ENCODE peak calls at places on chromosomes 6 and 20, in four cellular contexts. V is fibroblast of mammary gland, M is brain microvascular endothelial cell, Z is GM10248. Q is an unnamed sample.

GRCh38 chr6:128491041-128491642 is 29.3 kb downstream of the PTPRK start:
- DNase-seq in V (no peak), Z (no peak), M (peak), Q (no peak)

GRCh38 chr6:27149140-27149539 is 98.4 kb upstream of the PRSS16 start:
- DNase-seq in V (no peak), M (no peak), Z (no peak), Q (no peak)

GRCh38 chr20:45087814-45088213 is 13.1 kb downstream of the KCNS1 start:
- DNase-seq in Z (no peak), M (no peak), V (no peak), Q (no peak)

GRCh38 chr6:42279966-42280629 is 62.4 kb upstream of the MRPS10 start:
- DNase-seq in M (peak), Z (no peak), V (peak), Q (no peak)

GRCh38 chr6:92647630-92648029 is 771.7 kb downstream of the EPHA7 start:
- DNase-seq in M (no peak), V (no peak), Z (no peak), Q (no peak)

GRCh38 chr6:39243809-39244208 is 14.5 kb upstream of the KCNK5 start:
- DNase-seq in M (no peak), V (no peak), Z (no peak), Q (no peak)

GRCh38 chr20:23003916-23004315 is 31.2 kb upstream of the SSTR4 start:
- DNase-seq in M (no peak), Z (no peak), V (no peak), Q (no peak)

GRCh38 chr6:75081920-75082319 is 123.9 kb downstream of the COL12A1 start:
- DNase-seq in V (peak), M (no peak), Z (no peak), Q (no peak)

GRCh38 chr6:157519255-157520116 is 138.5 kb downstream of the ZDHHC14 start:
- DNase-seq in V (no peak), Z (no peak), M (no peak), Q (no peak)

GRCh38 chr6:125262026-125263013 is 39.4 kb downstream of the HDDC2 start:
- DNase-seq in V (peak), M (peak), Z (no peak), Q (no peak)

GRCh38 chr6:103672169-103672568 is 1187.5 kb downstream of the HACE1 start:
- DNase-seq in M (peak), V (peak), Z (no peak), Q (no peak)

GRCh38 chr20:48769111-48769879 is 58.5 kb downstream of the PREX1 start:
- DNase-seq in Z (peak), M (no peak), V (peak), Q (peak)

GRCh38 chr6:5197084-5197483 is 63.7 kb downstream of the LYRM4 start:
- DNase-seq in V (no peak), M (no peak), Z (no peak), Q (no peak)

GRCh38 chr6:5866547-5867051 is 140.1 kb downstream of the NRN1 start:
- DNase-seq in M (peak), Z (no peak), V (peak), Q (no peak)

GRCh38 chr6:108945686-108946158 is 97.5 kb downstream of the ARMC2 start:
- DNase-seq in Z (no peak), M (peak), V (peak), Q (no peak)

GRCh38 chr6:106974337-106974998 is at the start of gene CD24:
- DNase-seq in V (no peak), Z (peak), M (no peak), Q (peak)

GRCh38 chr6:16319813-16320532 is 81.6 kb downstream of the GMPR start:
- DNase-seq in V (peak), Z (peak), M (peak), Q (peak)

GRCh38 chr20:9040874-9041524 is 27.9 kb upstream of the PLCB4 start:
- DNase-seq in V (peak), Z (no peak), M (no peak), Q (no peak)

GRCh38 chr20:32168184-32168910 is 39.2 kb downstream of the PLAGL2 start:
- DNase-seq in V (peak), Z (no peak), M (peak), Q (no peak)

GRCh38 chr20:7090753-7091310 is 323.3 kb downstream of the BMP2 start:
- DNase-seq in Z (no peak), V (no peak), M (no peak), Q (no peak)

GRCh38 chr6:11432713-11433450 is 104.7 kb upstream of the TMEM170B start:
- DNase-seq in Z (no peak), V (peak), M (peak), Q (peak)

GRCh38 chr6:137155830-137156229 is 17.6 kb downstream of the IL22RA2 start:
- DNase-seq in V (peak), M (peak), Z (peak), Q (peak)

GRCh38 chr20:33393609-33394008 is 7.7 kb downstream of the CDK5RAP1 start:
- DNase-seq in Z (no peak), M (no peak), V (peak), Q (no peak)

GRCh38 chr6:33587529-33588215 is 7.6 kb upstream of the BAK1 start:
- DNase-seq in V (no peak), Z (no peak), M (no peak), Q (no peak)

DNA sequence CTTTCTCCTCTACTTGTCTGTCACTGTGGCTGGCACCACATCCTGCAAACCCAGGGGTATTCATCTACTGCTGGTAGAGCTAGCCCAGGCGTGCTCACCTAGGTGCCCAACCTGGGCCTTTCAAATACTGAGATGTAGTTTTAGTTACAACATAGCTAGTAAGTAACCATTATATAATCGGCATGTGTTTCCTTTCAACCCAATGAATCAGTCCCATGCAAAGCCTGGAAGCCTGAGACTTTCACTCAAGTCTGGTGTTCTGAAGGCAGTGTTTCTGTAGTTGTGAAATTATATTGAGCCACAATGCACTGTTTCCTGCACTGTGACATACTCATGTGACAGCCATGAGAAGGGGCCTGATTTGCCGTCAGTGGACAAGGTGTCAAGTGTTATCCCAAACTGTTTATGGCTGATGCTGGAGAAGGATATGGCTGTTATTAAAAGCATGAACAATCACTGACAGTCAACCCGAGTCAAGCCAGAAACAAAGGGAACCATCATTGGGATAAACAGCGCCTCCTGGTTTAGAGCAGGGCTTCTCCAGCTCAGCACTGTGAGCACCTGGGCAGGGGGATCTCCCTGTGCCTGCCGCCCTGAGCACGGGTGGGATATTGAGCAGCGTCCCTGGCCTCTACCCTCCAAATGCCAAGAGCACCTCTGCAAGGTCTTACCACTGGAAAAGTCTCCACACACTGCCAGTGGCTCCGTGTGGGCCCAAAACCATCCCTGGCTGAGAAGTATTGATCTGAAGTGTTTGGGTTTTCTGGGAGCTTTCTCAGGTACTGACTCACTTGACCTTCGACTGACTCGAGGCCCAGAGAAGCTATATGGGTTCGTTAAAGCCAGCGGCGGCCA is 1.6 kb downstream of the PSMA7 start:
- DNase-seq in M (no peak), Z (no peak), V (peak), Q (peak)
- TF ChIP-seq CTCF in M (peak), Z (peak), V (peak), Q (peak)

GRCh38 chr6:50929323-50929722 is 110.7 kb downstream of the TFAP2B start:
- DNase-seq in V (no peak), Z (no peak), M (no peak), Q (no peak)
- TF ChIP-seq CTCF in V (no peak), Z (no peak), M (no peak), Q (no peak)

GRCh38 chr6:21305827-21306469 is 287.6 kb upstream of the SOX4 start:
- DNase-seq in Z (no peak), M (no peak), V (peak), Q (no peak)
- TF ChIP-seq CTCF in Z (no peak), M (peak), V (peak), Q (no peak)

DNA sequence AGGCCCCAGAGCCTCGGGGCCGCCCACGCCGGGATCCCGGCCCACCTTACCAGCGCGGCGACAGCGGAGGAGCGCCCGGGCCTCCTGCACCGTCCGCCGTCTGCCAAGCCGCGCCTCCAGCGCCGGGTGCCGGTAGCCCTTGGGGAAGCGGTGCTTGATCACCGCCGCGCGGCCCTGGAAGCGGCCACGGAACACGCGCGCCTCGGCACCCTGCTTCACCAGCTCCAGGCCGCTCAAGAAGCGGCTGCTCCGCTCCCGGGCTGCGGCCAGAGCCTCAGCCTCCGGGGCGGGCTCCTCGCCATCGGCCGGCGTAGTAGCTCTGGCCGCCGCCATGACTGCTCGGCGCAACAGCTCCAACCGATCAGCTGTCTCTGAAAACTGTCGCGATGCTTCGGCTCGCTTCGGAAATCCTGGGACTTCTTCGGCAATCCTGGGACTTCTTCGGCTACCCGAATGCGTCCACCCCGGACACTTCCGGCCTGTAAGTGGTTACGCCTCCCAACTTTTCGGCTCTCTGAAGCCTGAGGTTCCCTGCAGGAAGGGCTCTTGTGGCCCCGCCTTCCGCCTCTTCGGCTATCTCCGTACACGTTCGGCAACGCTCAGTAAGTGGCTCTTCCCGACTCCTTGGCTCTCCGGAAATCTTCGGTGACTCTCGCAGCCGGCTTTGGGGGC is at the start of gene TP53RK:
- DNase-seq in V (peak), Z (peak), M (peak), Q (peak)
- TF ChIP-seq CTCF in V (no peak), Z (no peak), M (peak), Q (no peak)

Q was measured in GM12865.